ENCODE peak calls at places on chromosomes 1 and 21, in seven cellular contexts. G is transverse colon, Y is suprapubic skin, U is stomach, P is tibial nerve, Z is SK-N-SH, S is upper lobe of left lung. I is an unnamed sample.

GRCh38 chr1:32963746-32964460 is 706 bp downstream of the RNF19B start:
- DNase-seq in G (peak; percentile 72), Z (peak; percentile 84), Y (peak; percentile 90), P (no peak), S (peak; percentile 74), U (peak; percentile 54), I (peak; percentile 73)

GRCh38 chr1:151238467-151238739 is 16.1 kb upstream of the PSMD4 start:
- DNase-seq in G (no peak), Y (no peak), P (no peak), Z (peak; percentile 13), S (no peak), U (no peak), I (no peak)

GRCh38 chr1:205709059-205709398 is 28.7 kb upstream of the SLC45A3 start:
- DNase-seq in S (no peak), Y (no peak), G (no peak), P (no peak), Z (no peak), U (no peak), I (no peak)

GRCh38 chr1:203425668-203425999 is 50.0 kb upstream of the PRELP start:
- DNase-seq in G (no peak), Z (no peak), U (no peak), S (no peak), Y (no peak), P (no peak), I (no peak)

GRCh38 chr1:145983959-145984830 is 12.2 kb downstream of the TXNIP start:
- DNase-seq in U (peak; percentile 14), S (no peak), Z (no peak), G (peak; percentile 73), Y (peak; percentile 46), P (no peak), I (no peak)

GRCh38 chr1:11541236-11541635 is 62.3 kb downstream of the DISP3 start:
- DNase-seq in S (no peak), Z (no peak), P (no peak), U (no peak), G (no peak), Y (no peak), I (no peak)

GRCh38 chr1:33687000-33687399 is 176.9 kb upstream of the HMGB4 start:
- DNase-seq in P (no peak), S (no peak), Y (no peak), Z (no peak), G (no peak), U (no peak), I (no peak)

GRCh38 chr1:184545601-184546000 is 158.8 kb downstream of the C1orf21 start:
- DNase-seq in P (no peak), Z (no peak), G (no peak), S (no peak), Y (no peak), U (no peak), I (no peak)

GRCh38 chr1:65948609-65949229 is 156.0 kb downstream of the PDE4B start:
- DNase-seq in S (no peak), U (no peak), G (peak; percentile 14), P (no peak), Z (no peak), Y (no peak), I (no peak)

GRCh38 chr1:33363470-33363861 is 42.6 kb upstream of the A3GALT2 start:
- DNase-seq in Z (no peak), Y (no peak), S (no peak), U (no peak), P (no peak), G (no peak), I (no peak)

GRCh38 chr1:32181065-32181464 is 1.6 kb downstream of the TXLNA start:
- DNase-seq in Z (no peak), U (no peak), P (no peak), G (no peak), S (no peak), Y (no peak), I (no peak)

GRCh38 chr1:54276617-54277450 is 76.9 kb downstream of the MRPL37 start:
- DNase-seq in S (no peak), P (no peak), Z (no peak), U (no peak), G (no peak), Y (no peak), I (no peak)

GRCh38 chr21:46442938-46443337 is 15.8 kb upstream of the DIP2A start:
- DNase-seq in G (no peak), U (no peak), Z (no peak), P (no peak), Y (peak; percentile 36), S (no peak), I (no peak)

GRCh38 chr1:117051224-117052064 is 8.7 kb upstream of the TTF2 start:
- DNase-seq in G (peak; percentile 66), S (peak; percentile 33), P (no peak), Z (no peak), U (peak; percentile 56), Y (no peak), I (no peak)
- TF ChIP-seq EP300 in G (no peak), S (no peak), P (no peak), Z (no peak), U (no peak), Y (no peak), I (no peak)

DNA sequence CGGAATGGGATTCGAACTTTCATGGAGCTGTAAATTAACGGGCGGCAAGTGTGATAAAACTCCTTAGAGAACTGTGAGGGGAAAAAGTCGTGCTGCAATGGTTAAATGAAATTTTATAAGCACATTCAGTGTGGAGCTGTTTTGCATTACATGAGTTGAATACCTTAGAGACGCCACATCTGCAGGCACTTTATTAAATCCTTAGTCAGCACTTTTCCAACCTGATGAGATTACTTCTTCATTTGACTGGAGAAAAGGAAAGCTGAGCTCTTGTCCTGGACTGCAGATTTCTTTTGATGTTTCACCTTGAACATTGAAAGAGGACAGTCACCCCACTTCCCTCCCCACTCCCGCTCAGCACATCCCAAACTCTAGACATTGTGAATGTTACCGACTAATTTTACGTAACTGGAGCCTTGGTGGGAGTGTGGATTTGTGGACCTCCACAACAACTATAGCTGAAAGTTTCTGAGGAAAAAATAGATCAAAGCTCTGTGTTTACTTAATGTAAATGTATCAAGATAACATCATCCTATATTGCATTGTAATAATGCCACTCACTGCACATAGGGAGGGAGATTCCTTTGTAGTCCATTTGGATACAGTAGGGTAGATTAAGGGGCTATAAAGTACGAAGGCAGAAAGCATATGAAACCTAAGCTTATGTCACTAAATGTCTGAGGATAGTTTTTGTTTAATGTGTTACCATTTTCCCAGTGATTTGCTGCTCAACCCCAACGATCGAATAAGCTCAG is 273.6 kb downstream of the TM2D1 start:
- DNase-seq in U (no peak), S (no peak), Y (no peak), Z (no peak), G (no peak), P (no peak), I (no peak)
- H3K27ac ChIP-seq in U (peak overlapping the region; percentile 74), S (no peak overlapping the region), Y (peak overlapping the region; percentile 76), Z (peak overlapping the region; percentile 98), G (peak overlapping the region; percentile 81), P (peak overlapping the region; percentile 77), I (peak overlapping the region; percentile 85)

GRCh38 chr21:42545745-42546144 is 32.1 kb downstream of the SLC37A1 start:
- DNase-seq in U (no peak), Z (no peak), S (no peak), P (no peak), G (no peak), Y (peak; percentile 44), I (no peak)
- TF ChIP-seq EP300 in U (no peak), Z (no peak), S (no peak), P (no peak), G (no peak), Y (no peak), I (no peak)

GRCh38 chr21:38495242-38495641 is 3.0 kb downstream of the ERG start:
- DNase-seq in P (no peak), Y (no peak), G (no peak), Z (no peak), S (no peak), U (no peak), I (no peak)

GRCh38 chr21:38500073-38500472 is 1.8 kb upstream of the ERG start:
- DNase-seq in P (no peak), G (no peak), U (no peak), Y (no peak), Z (no peak), S (no peak), I (no peak)

GRCh38 chr21:38499296-38499695 is 1.0 kb upstream of the ERG start:
- DNase-seq in P (no peak), G (no peak), U (no peak), Z (no peak), S (no peak), Y (no peak), I (no peak)

GRCh38 chr21:38496224-38496623 is 2.1 kb downstream of the ERG start:
- DNase-seq in P (no peak), S (no peak), G (no peak), Z (no peak), Y (no peak), U (no peak), I (no peak)

GRCh38 chr21:38498057-38498833 is at the start of gene ERG:
- DNase-seq in G (no peak), S (no peak), Y (no peak), P (no peak), Z (no peak), U (no peak), I (no peak)
- H3K27ac ChIP-seq in G (peak within 1 kb of the TSS; percentile 41), S (peak within 1 kb of the TSS; percentile 86), Y (peak within 1 kb of the TSS; percentile 51), P (peak within 1 kb of the TSS; percentile 57), Z (no peak within 1 kb of the TSS), U (peak within 1 kb of the TSS; percentile 62), I (no peak within 1 kb of the TSS)

GRCh38 chr1:207245124-207245523 is 76.4 kb upstream of the CD55 start:
- DNase-seq in Z (no peak), P (no peak), G (no peak), Y (no peak), S (no peak), U (no peak), I (no peak)

GRCh38 chr1:207242911-207243310 is 78.6 kb upstream of the CD55 start:
- DNase-seq in S (no peak), P (no peak), Z (no peak), G (no peak), Y (no peak), U (no peak), I (no peak)

GRCh38 chr1:207243756-207244408 is 77.6 kb upstream of the CD55 start:
- DNase-seq in U (no peak), S (no peak), Z (no peak), G (no peak), P (no peak), Y (no peak), I (no peak)

GRCh38 chr1:207241164-207241934 is 80.1 kb upstream of the CD55 start:
- DNase-seq in Y (no peak), Z (no peak), P (no peak), G (no peak), S (peak; percentile 56), U (no peak), I (no peak)

DNA sequence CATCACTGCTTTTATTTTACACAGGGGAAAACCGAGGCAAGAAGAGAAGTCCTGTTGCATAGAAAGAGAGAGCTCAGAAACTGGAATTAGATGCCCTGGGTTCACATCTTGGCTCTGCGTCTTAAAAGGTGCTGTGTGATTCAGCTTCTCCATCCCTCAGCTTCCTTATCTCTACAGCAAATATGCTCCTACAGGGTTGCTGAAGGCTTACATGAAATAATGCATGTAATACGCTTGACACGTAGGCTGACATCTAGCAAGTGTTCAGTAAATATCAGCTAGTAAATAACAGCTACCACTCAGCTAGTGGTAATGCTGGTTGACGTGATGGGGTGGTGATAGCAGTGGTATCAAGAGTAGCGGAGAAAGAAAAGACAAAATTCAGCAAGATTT is 77.1 kb upstream of the CD55 start:
- DNase-seq in Y (no peak), U (no peak), P (no peak), G (no peak), S (no peak), Z (no peak), I (no peak)
- TF ChIP-seq EP300 in Y (no peak), U (no peak), P (no peak), G (no peak), S (no peak), Z (no peak), I (no peak)

I was measured in ovary.